ENCODE peak calls at places on chromosomes 16 and 17, in six cellular contexts. One of them, this sample, is unnamed.

GRCh38 chr17:37488607-37489196 is 989 bp upstream of the DUSP14 start:
- DNase-seq in cerebellar nuclear complex: peak
- DNase-seq in amniotic stem cell: peak
- DNase-seq in stimulated activated CD8-positive, alpha-beta memory T cell treated with anti-CD3 and anti-CD28 coated beads, Interleukin-4, amount 100 ng/mL, for 1 hour: peak
- DNase-seq in mesenchymal stem cell: peak
- DNase-seq in adipocyte: peak
- DNase-seq in this sample: peak

GRCh38 chr17:39027037-39027436 is 59.8 kb upstream of the FBXO47 start:
- DNase-seq in stimulated activated CD8-positive, alpha-beta memory T cell treated with anti-CD3 and anti-CD28 coated beads, Interleukin-4, amount 100 ng/mL, for 1 hour: no peak
- DNase-seq in amniotic stem cell: no peak
- DNase-seq in cerebellar nuclear complex: no peak
- DNase-seq in mesenchymal stem cell: no peak
- DNase-seq in adipocyte: peak
- DNase-seq in this sample: no peak

GRCh38 chr16:71311553-71312158 is 22.5 kb upstream of the CMTR2 start:
- DNase-seq in adipocyte: peak
- DNase-seq in stimulated activated CD8-positive, alpha-beta memory T cell treated with anti-CD3 and anti-CD28 coated beads, Interleukin-4, amount 100 ng/mL, for 1 hour: no peak
- DNase-seq in cerebellar nuclear complex: no peak
- DNase-seq in mesenchymal stem cell: peak
- DNase-seq in amniotic stem cell: no peak
- DNase-seq in this sample: peak

GRCh38 chr17:16371742-16372141 is 9.1 kb upstream of the UBB start:
- DNase-seq in stimulated activated CD8-positive, alpha-beta memory T cell treated with anti-CD3 and anti-CD28 coated beads, Interleukin-4, amount 100 ng/mL, for 1 hour: no peak
- DNase-seq in amniotic stem cell: no peak
- DNase-seq in adipocyte: peak
- DNase-seq in mesenchymal stem cell: peak
- DNase-seq in cerebellar nuclear complex: no peak
- DNase-seq in this sample: no peak

GRCh38 chr17:69828087-69828486 is 246.9 kb upstream of the KCNJ16 start:
- DNase-seq in cerebellar nuclear complex: no peak
- DNase-seq in stimulated activated CD8-positive, alpha-beta memory T cell treated with anti-CD3 and anti-CD28 coated beads, Interleukin-4, amount 100 ng/mL, for 1 hour: no peak
- DNase-seq in adipocyte: peak
- DNase-seq in mesenchymal stem cell: peak
- DNase-seq in amniotic stem cell: peak
- DNase-seq in this sample: no peak

GRCh38 chr17:17809527-17810373 is 27.0 kb downstream of the SREBF1 start:
- DNase-seq in amniotic stem cell: no peak
- DNase-seq in adipocyte: no peak
- DNase-seq in stimulated activated CD8-positive, alpha-beta memory T cell treated with anti-CD3 and anti-CD28 coated beads, Interleukin-4, amount 100 ng/mL, for 1 hour: no peak
- DNase-seq in mesenchymal stem cell: peak
- DNase-seq in cerebellar nuclear complex: no peak
- DNase-seq in this sample: no peak

GRCh38 chr16:82845076-82845475 is 218.3 kb downstream of the CDH13 start:
- DNase-seq in stimulated activated CD8-positive, alpha-beta memory T cell treated with anti-CD3 and anti-CD28 coated beads, Interleukin-4, amount 100 ng/mL, for 1 hour: no peak
- DNase-seq in adipocyte: no peak
- DNase-seq in amniotic stem cell: no peak
- DNase-seq in mesenchymal stem cell: no peak
- DNase-seq in cerebellar nuclear complex: no peak
- DNase-seq in this sample: no peak

GRCh38 chr16:10752843-10753523 is 9.3 kb downstream of the NUBP1 start:
- DNase-seq in mesenchymal stem cell: no peak
- DNase-seq in cerebellar nuclear complex: no peak
- DNase-seq in adipocyte: no peak
- DNase-seq in amniotic stem cell: no peak
- DNase-seq in stimulated activated CD8-positive, alpha-beta memory T cell treated with anti-CD3 and anti-CD28 coated beads, Interleukin-4, amount 100 ng/mL, for 1 hour: no peak
- DNase-seq in this sample: no peak

GRCh38 chr17:45731459-45731858 is 52.7 kb upstream of the CRHR1 start:
- DNase-seq in adipocyte: no peak
- DNase-seq in stimulated activated CD8-positive, alpha-beta memory T cell treated with anti-CD3 and anti-CD28 coated beads, Interleukin-4, amount 100 ng/mL, for 1 hour: no peak
- DNase-seq in amniotic stem cell: no peak
- DNase-seq in mesenchymal stem cell: no peak
- DNase-seq in cerebellar nuclear complex: no peak
- DNase-seq in this sample: no peak

GRCh38 chr16:11229906-11230305 is 26.1 kb downstream of the SOCS1 start:
- DNase-seq in amniotic stem cell: no peak
- DNase-seq in mesenchymal stem cell: no peak
- DNase-seq in cerebellar nuclear complex: peak
- DNase-seq in adipocyte: no peak
- DNase-seq in stimulated activated CD8-positive, alpha-beta memory T cell treated with anti-CD3 and anti-CD28 coated beads, Interleukin-4, amount 100 ng/mL, for 1 hour: no peak
- DNase-seq in this sample: no peak

GRCh38 chr17:78781339-78782304 is at the start of gene CYTH1:
- DNase-seq in amniotic stem cell: no peak
- DNase-seq in stimulated activated CD8-positive, alpha-beta memory T cell treated with anti-CD3 and anti-CD28 coated beads, Interleukin-4, amount 100 ng/mL, for 1 hour: no peak
- DNase-seq in cerebellar nuclear complex: no peak
- DNase-seq in adipocyte: peak
- DNase-seq in mesenchymal stem cell: peak
- DNase-seq in this sample: peak

GRCh38 chr16:50467943-50468748 is 80.0 kb upstream of the NKD1 start:
- DNase-seq in stimulated activated CD8-positive, alpha-beta memory T cell treated with anti-CD3 and anti-CD28 coated beads, Interleukin-4, amount 100 ng/mL, for 1 hour: no peak
- DNase-seq in cerebellar nuclear complex: no peak
- DNase-seq in amniotic stem cell: no peak
- DNase-seq in mesenchymal stem cell: no peak
- DNase-seq in adipocyte: peak
- DNase-seq in this sample: no peak

GRCh38 chr17:30819941-30820705 is 4.4 kb downstream of the CRLF3 start:
- DNase-seq in adipocyte: peak
- DNase-seq in cerebellar nuclear complex: no peak
- DNase-seq in amniotic stem cell: no peak
- DNase-seq in mesenchymal stem cell: peak
- DNase-seq in stimulated activated CD8-positive, alpha-beta memory T cell treated with anti-CD3 and anti-CD28 coated beads, Interleukin-4, amount 100 ng/mL, for 1 hour: no peak
- DNase-seq in this sample: peak

GRCh38 chr16:79845734-79846135 is 245.2 kb upstream of the MAF start:
- DNase-seq in stimulated activated CD8-positive, alpha-beta memory T cell treated with anti-CD3 and anti-CD28 coated beads, Interleukin-4, amount 100 ng/mL, for 1 hour: no peak
- DNase-seq in amniotic stem cell: no peak
- DNase-seq in cerebellar nuclear complex: no peak
- DNase-seq in adipocyte: no peak
- DNase-seq in mesenchymal stem cell: no peak
- DNase-seq in this sample: peak

GRCh38 chr16:67936876-67937605 is 391 bp upstream of the PSMB10 start:
- DNase-seq in amniotic stem cell: no peak
- DNase-seq in cerebellar nuclear complex: no peak
- DNase-seq in mesenchymal stem cell: no peak
- DNase-seq in stimulated activated CD8-positive, alpha-beta memory T cell treated with anti-CD3 and anti-CD28 coated beads, Interleukin-4, amount 100 ng/mL, for 1 hour: no peak
- DNase-seq in adipocyte: peak
- DNase-seq in this sample: peak

GRCh38 chr17:46085522-46085921 is 86.5 kb downstream of the STH start:
- DNase-seq in adipocyte: no peak
- DNase-seq in stimulated activated CD8-positive, alpha-beta memory T cell treated with anti-CD3 and anti-CD28 coated beads, Interleukin-4, amount 100 ng/mL, for 1 hour: no peak
- DNase-seq in mesenchymal stem cell: no peak
- DNase-seq in amniotic stem cell: no peak
- DNase-seq in cerebellar nuclear complex: no peak
- DNase-seq in this sample: no peak

GRCh38 chr17:43515641-43516040 is 30.5 kb downstream of the ETV4 start:
- DNase-seq in adipocyte: no peak
- DNase-seq in amniotic stem cell: no peak
- DNase-seq in mesenchymal stem cell: no peak
- DNase-seq in cerebellar nuclear complex: no peak
- DNase-seq in stimulated activated CD8-positive, alpha-beta memory T cell treated with anti-CD3 and anti-CD28 coated beads, Interleukin-4, amount 100 ng/mL, for 1 hour: no peak
- DNase-seq in this sample: no peak

GRCh38 chr17:2058521-2059124 is 3.7 kb downstream of the HIC1 start:
- DNase-seq in amniotic stem cell: no peak
- DNase-seq in mesenchymal stem cell: peak
- DNase-seq in stimulated activated CD8-positive, alpha-beta memory T cell treated with anti-CD3 and anti-CD28 coated beads, Interleukin-4, amount 100 ng/mL, for 1 hour: no peak
- DNase-seq in cerebellar nuclear complex: no peak
- DNase-seq in adipocyte: no peak
- DNase-seq in this sample: peak

GRCh38 chr16:16143038-16143763 is 80.1 kb downstream of the ABCC6 start:
- DNase-seq in mesenchymal stem cell: peak
- DNase-seq in stimulated activated CD8-positive, alpha-beta memory T cell treated with anti-CD3 and anti-CD28 coated beads, Interleukin-4, amount 100 ng/mL, for 1 hour: no peak
- DNase-seq in amniotic stem cell: no peak
- DNase-seq in adipocyte: no peak
- DNase-seq in cerebellar nuclear complex: no peak
- DNase-seq in this sample: peak

GRCh38 chr17:34366529-34367107 is 3.6 kb upstream of the CCL1 start:
- DNase-seq in cerebellar nuclear complex: no peak
- DNase-seq in mesenchymal stem cell: no peak
- DNase-seq in adipocyte: no peak
- DNase-seq in amniotic stem cell: no peak
- DNase-seq in stimulated activated CD8-positive, alpha-beta memory T cell treated with anti-CD3 and anti-CD28 coated beads, Interleukin-4, amount 100 ng/mL, for 1 hour: no peak
- DNase-seq in this sample: no peak

GRCh38 chr17:78890111-78890897 is 12.7 kb downstream of the CEP295NL start:
- DNase-seq in cerebellar nuclear complex: no peak
- DNase-seq in adipocyte: no peak
- DNase-seq in stimulated activated CD8-positive, alpha-beta memory T cell treated with anti-CD3 and anti-CD28 coated beads, Interleukin-4, amount 100 ng/mL, for 1 hour: no peak
- DNase-seq in amniotic stem cell: no peak
- DNase-seq in mesenchymal stem cell: no peak
- DNase-seq in this sample: no peak

GRCh38 chr16:15482068-15482747 is 47.8 kb downstream of the BMERB1 start:
- DNase-seq in cerebellar nuclear complex: no peak
- DNase-seq in stimulated activated CD8-positive, alpha-beta memory T cell treated with anti-CD3 and anti-CD28 coated beads, Interleukin-4, amount 100 ng/mL, for 1 hour: no peak
- DNase-seq in amniotic stem cell: peak
- DNase-seq in mesenchymal stem cell: peak
- DNase-seq in adipocyte: peak
- DNase-seq in this sample: no peak

GRCh38 chr17:71472809-71473789 is 647.7 kb upstream of the SOX9 start:
- DNase-seq in stimulated activated CD8-positive, alpha-beta memory T cell treated with anti-CD3 and anti-CD28 coated beads, Interleukin-4, amount 100 ng/mL, for 1 hour: no peak
- DNase-seq in adipocyte: peak
- DNase-seq in mesenchymal stem cell: peak
- DNase-seq in amniotic stem cell: peak
- DNase-seq in cerebellar nuclear complex: no peak
- DNase-seq in this sample: peak

GRCh38 chr16:85675528-85675927 is 13.2 kb downstream of the GINS2 start:
- DNase-seq in adipocyte: peak
- DNase-seq in cerebellar nuclear complex: no peak
- DNase-seq in amniotic stem cell: no peak
- DNase-seq in stimulated activated CD8-positive, alpha-beta memory T cell treated with anti-CD3 and anti-CD28 coated beads, Interleukin-4, amount 100 ng/mL, for 1 hour: no peak
- DNase-seq in mesenchymal stem cell: peak
- DNase-seq in this sample: peak

GRCh38 chr17:75457047-75457654 is 716 bp downstream of the TMEM94 start:
- DNase-seq in cerebellar nuclear complex: peak
- DNase-seq in amniotic stem cell: no peak
- DNase-seq in mesenchymal stem cell: peak
- DNase-seq in stimulated activated CD8-positive, alpha-beta memory T cell treated with anti-CD3 and anti-CD28 coated beads, Interleukin-4, amount 100 ng/mL, for 1 hour: no peak
- DNase-seq in adipocyte: peak
- DNase-seq in this sample: peak

GRCh38 chr16:14101415-14101814 is 30.3 kb downstream of the MRTFB start:
- DNase-seq in cerebellar nuclear complex: no peak
- DNase-seq in stimulated activated CD8-positive, alpha-beta memory T cell treated with anti-CD3 and anti-CD28 coated beads, Interleukin-4, amount 100 ng/mL, for 1 hour: no peak
- DNase-seq in mesenchymal stem cell: no peak
- DNase-seq in adipocyte: no peak
- DNase-seq in amniotic stem cell: no peak
- DNase-seq in this sample: peak

GRCh38 chr17:31051517-31051916 is 43.3 kb upstream of the NF1 start:
- DNase-seq in mesenchymal stem cell: no peak
- DNase-seq in stimulated activated CD8-positive, alpha-beta memory T cell treated with anti-CD3 and anti-CD28 coated beads, Interleukin-4, amount 100 ng/mL, for 1 hour: no peak
- DNase-seq in adipocyte: no peak
- DNase-seq in cerebellar nuclear complex: no peak
- DNase-seq in amniotic stem cell: no peak
- DNase-seq in this sample: no peak

GRCh38 chr16:12664334-12664733 is 139.4 kb downstream of the CPPED1 start:
- DNase-seq in stimulated activated CD8-positive, alpha-beta memory T cell treated with anti-CD3 and anti-CD28 coated beads, Interleukin-4, amount 100 ng/mL, for 1 hour: no peak
- DNase-seq in amniotic stem cell: no peak
- DNase-seq in cerebellar nuclear complex: no peak
- DNase-seq in adipocyte: no peak
- DNase-seq in mesenchymal stem cell: no peak
- DNase-seq in this sample: no peak

This sample was measured in OCI-M1.